ENCODE peak calls at places on chromosomes 2 and 18, in nine cellular contexts. G is psoas muscle; A is GM06990; E is lung; N is CD8-positive, alpha-beta T cell; Y is neural progenitor cell; W is heart right ventricle; U is OCI-LY7; Z is esophagus squamous epithelium. F is an unnamed sample.

GRCh38 chr2:73983322-73984202 is 1.1 kb upstream of the TET3 start:
- DNase-seq in A (peak), Z (no peak), U (peak), W (no peak), E (peak), Y (peak), N (no peak), G (peak), F (peak)

GRCh38 chr2:14530506-14530905 is 102.0 kb upstream of the LRATD1 start:
- DNase-seq in Y (no peak), A (no peak), E (no peak), W (no peak), Z (no peak), G (no peak), N (no peak), U (no peak), F (peak)

GRCh38 chr2:197134206-197134605 is 176.4 kb downstream of the ANKRD44 start:
- DNase-seq in Z (no peak), Y (no peak), G (no peak), W (no peak), A (no peak), N (no peak), E (no peak), U (no peak), F (no peak)

GRCh38 chr18:59952283-59953007 is 52.6 kb downstream of the PMAIP1 start:
- DNase-seq in E (no peak), Z (no peak), G (no peak), N (no peak), Y (no peak), W (no peak), A (no peak), U (no peak), F (no peak)

GRCh38 chr18:23627325-23627724 is 35.4 kb downstream of the ANKRD29 start:
- DNase-seq in N (no peak), G (no peak), Z (no peak), W (no peak), U (no peak), Y (no peak), E (peak), A (no peak), F (peak)

GRCh38 chr2:217947341-217948316 is 55.2 kb downstream of the TNS1 start:
- DNase-seq in Z (no peak), U (no peak), A (no peak), Y (no peak), N (no peak), E (no peak), G (no peak), W (no peak), F (no peak)

GRCh38 chr2:33378551-33379220 is 97.8 kb upstream of the RASGRP3 start:
- DNase-seq in Z (no peak), E (no peak), U (no peak), N (no peak), Y (peak), G (no peak), W (no peak), A (no peak), F (peak)

GRCh38 chr2:12881952-12882351 is 165.2 kb downstream of the TRIB2 start:
- DNase-seq in Y (no peak), A (no peak), G (no peak), U (no peak), E (no peak), N (no peak), Z (no peak), W (no peak), F (no peak)

GRCh38 chr2:106192752-106193490 is 1.2 kb downstream of the UXS1 start:
- DNase-seq in W (no peak), Z (no peak), Y (peak), N (no peak), U (peak), G (no peak), E (peak), A (peak), F (peak)

GRCh38 chr18:63832470-63832869 is 55.0 kb upstream of the SERPINB2 start:
- DNase-seq in A (peak), W (no peak), U (no peak), Z (no peak), E (no peak), Y (no peak), G (no peak), N (no peak), F (peak)

GRCh38 chr2:65130440-65131175 is 702 bp upstream of the RAB1A start:
- DNase-seq in Y (no peak), U (no peak), A (no peak), G (no peak), N (no peak), W (no peak), Z (no peak), E (no peak), F (no peak)

GRCh38 chr18:13362051-13362450 is 143.5 kb downstream of the LDLRAD4 start:
- DNase-seq in N (no peak), W (no peak), G (no peak), Z (no peak), U (no peak), Y (no peak), A (no peak), E (no peak), F (no peak)

GRCh38 chr2:49265471-49265870 is 111.2 kb upstream of the FSHR start:
- DNase-seq in A (no peak), Y (no peak), E (no peak), N (no peak), Z (no peak), U (no peak), G (no peak), W (no peak), F (no peak)

GRCh38 chr2:226802573-226802972 is 3.0 kb upstream of the IRS1 start:
- DNase-seq in A (peak), E (no peak), Y (peak), Z (no peak), G (no peak), N (no peak), W (no peak), U (peak), F (peak)

GRCh38 chr2:88843651-88844050 is 152.2 kb downstream of the RPIA start:
- DNase-seq in N (no peak), Y (no peak), U (peak), G (no peak), W (no peak), A (no peak), Z (no peak), E (no peak), F (no peak)
- H3K4me3 ChIP-seq in N (no peak), Y (no peak), U (no peak), G (no peak), W (no peak), A (no peak), Z (no peak), E (no peak), F (no peak)

GRCh38 chr2:130754811-130755210 is 529 bp upstream of the AMER3 start:
- DNase-seq in Z (no peak), N (no peak), A (no peak), U (no peak), E (no peak), W (no peak), G (no peak), Y (no peak), F (no peak)
- H3K4me3 ChIP-seq in Z (no peak), N (no peak), A (no peak), U (no peak), E (no peak), W (no peak), G (no peak), Y (no peak), F (no peak)

DNA sequence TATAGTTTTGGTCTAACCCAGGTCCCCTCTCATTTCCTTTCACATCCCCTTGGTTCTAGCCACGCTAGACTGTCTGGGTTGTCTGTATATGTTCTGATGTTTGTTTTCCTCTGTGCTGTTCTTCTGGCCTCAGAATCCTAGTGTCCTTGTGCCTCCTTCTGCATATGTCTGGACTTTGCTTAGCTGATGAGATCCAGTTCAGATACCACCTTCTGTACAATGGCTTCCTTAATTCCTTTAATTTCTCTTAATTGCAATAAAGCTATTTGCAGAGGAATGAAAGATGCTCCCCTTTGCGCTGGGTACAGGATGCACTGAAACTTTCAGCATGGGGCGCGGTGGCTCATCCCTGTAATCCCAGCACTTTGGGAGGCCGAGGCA is 161.7 kb downstream of the NEDD4L start:
- DNase-seq in N (no peak), W (no peak), A (no peak), G (no peak), Y (no peak), Z (no peak), E (no peak), U (no peak), F (no peak)
- H3K4me3 ChIP-seq in N (no peak), W (no peak), A (no peak), G (no peak), Y (no peak), Z (no peak), E (no peak), U (no peak), F (no peak)

GRCh38 chr2:181686566-181687185 is 6.4 kb upstream of the NEUROD1 start:
- DNase-seq in E (no peak), U (peak), W (no peak), N (no peak), A (no peak), Y (no peak), G (no peak), Z (no peak), F (no peak)
- H3K4me3 ChIP-seq in E (no peak), U (no peak), W (no peak), N (no peak), A (no peak), Y (no peak), G (no peak), Z (no peak), F (no peak)

GRCh38 chr18:44246001-44246400 is 434.7 kb upstream of the SETBP1 start:
- DNase-seq in U (no peak), W (no peak), Z (no peak), A (no peak), N (no peak), E (no peak), G (no peak), Y (peak), F (peak)

GRCh38 chr18:44238911-44239310 is 441.8 kb upstream of the SETBP1 start:
- DNase-seq in Z (no peak), N (no peak), A (no peak), W (no peak), G (no peak), Y (no peak), E (no peak), U (no peak), F (no peak)

GRCh38 chr18:44238449-44238848 is 442.2 kb upstream of the SETBP1 start:
- DNase-seq in E (no peak), G (no peak), Y (no peak), N (no peak), W (no peak), U (no peak), Z (no peak), A (no peak), F (peak)

GRCh38 chr18:44245026-44245425 is 435.7 kb upstream of the SETBP1 start:
- DNase-seq in N (no peak), G (no peak), U (no peak), W (no peak), Y (no peak), A (no peak), Z (no peak), E (no peak), F (no peak)

GRCh38 chr18:44241041-44241440 is 439.6 kb upstream of the SETBP1 start:
- DNase-seq in Y (no peak), E (no peak), Z (no peak), G (no peak), W (no peak), N (no peak), U (no peak), A (no peak), F (no peak)
- H3K4me3 ChIP-seq in Y (no peak), E (no peak), Z (no peak), G (no peak), W (no peak), N (no peak), U (no peak), A (no peak), F (no peak)

GRCh38 chr18:35948080-35948479 is 24.4 kb upstream of the RMP24 start:
- DNase-seq in A (no peak), E (no peak), U (no peak), G (no peak), W (no peak), Y (no peak), N (no peak), Z (no peak), F (no peak)
- H3K4me3 ChIP-seq in A (no peak), E (no peak), U (no peak), G (no peak), W (no peak), Y (no peak), N (no peak), Z (no peak), F (no peak)

GRCh38 chr2:167862296-167862695 is 385.1 kb downstream of the STK39 start:
- DNase-seq in G (no peak), W (no peak), N (no peak), E (no peak), U (no peak), Z (no peak), Y (no peak), A (no peak), F (no peak)

GRCh38 chr2:167863377-167863776 is 384.0 kb downstream of the STK39 start:
- DNase-seq in E (no peak), W (no peak), A (no peak), N (no peak), G (no peak), Y (no peak), Z (no peak), U (no peak), F (no peak)

GRCh38 chr2:167859676-167860075 is 387.7 kb downstream of the STK39 start:
- DNase-seq in Y (no peak), U (no peak), Z (no peak), N (no peak), G (no peak), A (no peak), E (no peak), W (no peak), F (no peak)

GRCh38 chr2:167861574-167862193 is 385.7 kb downstream of the STK39 start:
- DNase-seq in U (no peak), N (no peak), A (no peak), E (no peak), Z (no peak), Y (no peak), G (no peak), W (no peak), F (no peak)

GRCh38 chr2:167862787-167863186 is 384.6 kb downstream of the STK39 start:
- DNase-seq in Y (no peak), U (no peak), W (no peak), G (no peak), N (no peak), E (no peak), A (no peak), Z (no peak), F (peak)
- H3K4me3 ChIP-seq in Y (no peak), U (no peak), W (no peak), G (no peak), N (no peak), E (no peak), A (no peak), Z (no peak), F (no peak)

GRCh38 chr18:79884296-79884962 is 67.0 kb downstream of the SLC66A2 start:
- DNase-seq in Y (no peak), U (no peak), N (peak), E (no peak), G (no peak), Z (no peak), A (no peak), W (no peak), F (no peak)
- H3K4me3 ChIP-seq in Y (no peak), U (no peak), N (no peak), E (no peak), G (no peak), Z (no peak), A (no peak), W (no peak), F (no peak)

DNA sequence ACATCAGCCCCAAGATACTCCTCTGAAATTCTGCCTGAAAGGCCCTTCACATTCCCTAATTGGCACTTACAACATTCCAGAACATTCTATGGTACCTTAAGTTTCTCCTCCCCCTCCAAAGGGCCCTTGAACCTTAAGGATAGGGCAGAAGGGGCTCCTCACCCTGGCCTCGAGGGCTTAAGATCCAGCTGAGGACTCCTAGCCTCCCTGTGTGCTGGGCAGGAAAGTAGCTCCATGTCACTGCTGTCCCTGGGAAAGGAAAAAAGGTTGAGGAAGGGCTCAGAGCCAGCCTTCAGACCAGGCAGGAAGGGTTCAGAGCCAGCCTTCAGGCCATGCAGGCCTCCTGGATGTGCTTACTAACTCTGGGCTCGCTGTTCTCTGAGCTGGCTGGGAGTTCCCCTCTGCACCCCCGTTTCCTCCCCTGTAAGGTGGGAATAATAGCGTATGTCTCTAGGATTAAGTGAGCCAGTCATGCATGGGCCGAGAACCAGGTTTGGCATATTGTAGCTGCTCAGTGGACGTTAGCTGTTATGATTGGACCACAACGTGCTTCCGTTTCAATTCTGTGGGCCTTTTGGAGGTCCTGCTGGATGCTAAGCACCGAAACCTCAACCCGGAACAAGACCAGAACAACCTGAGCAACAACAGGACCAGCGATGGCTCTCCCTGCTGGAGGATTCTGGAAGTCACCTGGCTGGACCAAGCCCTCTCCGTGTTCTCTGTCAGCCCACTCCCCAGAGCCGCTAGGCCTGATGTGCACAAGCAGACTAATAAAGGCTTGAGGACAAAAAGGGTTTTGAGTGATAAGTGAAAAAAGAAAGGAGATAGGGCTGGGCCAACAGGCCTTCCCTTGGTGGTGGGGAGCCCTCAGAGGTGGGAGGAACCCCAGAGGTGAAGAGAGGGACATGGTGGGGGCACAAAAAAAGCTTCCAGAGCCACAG is 1.0 kb upstream of the B3GNT7 start:
- DNase-seq in N (no peak), Y (peak), E (peak), U (peak), W (no peak), G (no peak), A (peak), Z (no peak), F (peak)
- H3K4me3 ChIP-seq in N (no peak), Y (no peak), E (no peak), U (peak), W (no peak), G (no peak), A (peak), Z (peak), F (no peak)

DNA sequence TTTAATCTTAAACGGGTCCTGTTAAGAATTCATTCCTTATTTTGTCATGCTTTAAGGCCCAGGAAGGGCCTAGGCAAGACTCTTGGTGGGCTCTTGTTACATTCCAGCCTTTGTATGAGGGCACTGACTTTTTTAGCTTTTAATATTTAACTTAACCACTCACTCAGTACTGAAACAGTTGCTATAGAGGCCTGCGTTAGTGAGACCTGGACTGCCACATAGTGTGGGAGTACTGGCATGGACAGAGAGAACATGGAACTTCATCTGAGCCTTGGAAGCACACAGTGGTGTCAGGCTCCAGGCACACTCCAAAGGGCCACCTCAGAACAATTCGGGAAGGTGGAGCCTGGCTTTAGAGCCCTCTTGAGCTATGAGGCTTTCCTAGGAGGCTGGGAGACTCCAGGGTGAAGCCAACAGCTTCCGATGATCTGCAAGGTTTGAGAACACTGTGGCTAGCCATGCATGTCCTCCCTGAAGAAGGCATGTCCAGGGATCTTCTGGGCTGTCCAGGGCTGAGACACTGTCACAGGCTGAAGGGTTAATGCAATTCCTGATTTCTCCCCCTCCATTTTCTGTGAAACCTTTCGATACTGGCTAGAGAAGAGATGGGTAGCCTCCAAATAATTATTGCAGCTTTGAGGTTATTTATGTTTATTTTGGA is 155.4 kb upstream of the ACAA2 start:
- DNase-seq in W (no peak), A (no peak), U (no peak), G (no peak), Z (no peak), N (no peak), Y (no peak), E (no peak), F (no peak)
- H3K4me3 ChIP-seq in W (no peak), A (no peak), U (no peak), G (no peak), Z (no peak), N (no peak), Y (no peak), E (no peak), F (no peak)

F was measured in epithelial cell of esophagus.